ENCODE peak calls at places on chromosomes 7 and 10, in four cellular contexts. H is hepatocyte; S is naive thymus-derived CD4-positive, alpha-beta T cell; U is HCT116. Z is an unnamed sample.
A peak's percentile ranks its signal among the peaks of the same experiment; 100 is the strongest.

GRCh38 chr7:137084607-137085380 is 216.3 kb downstream of the CHRM2 start:
- DNase-seq in H (no peak), S (no peak), U (no peak), Z (no peak)

GRCh38 chr7:28623863-28624262 is 211.5 kb downstream of the CREB5 start:
- DNase-seq in H (no peak), S (no peak), U (peak; percentile 23), Z (no peak)

GRCh38 chr10:8033812-8034665 is 20.4 kb upstream of the GATA3 start:
- DNase-seq in H (no peak), S (peak; percentile 9), U (no peak), Z (no peak)

GRCh38 chr10:124917939-124918830 is 23.7 kb upstream of the ZRANB1 start:
- DNase-seq in H (no peak), S (no peak), U (no peak), Z (no peak)

GRCh38 chr7:116614509-116615285 is 57.3 kb upstream of the MET start:
- DNase-seq in H (no peak), S (no peak), U (no peak), Z (no peak)

GRCh38 chr7:93016085-93016471 is 101.7 kb downstream of the SAMD9 start:
- DNase-seq in H (peak; percentile 25), S (peak; percentile 4), U (no peak), Z (no peak)

GRCh38 chr7:102389810-102390209 is 6.4 kb upstream of the PRKRIP1 start:
- DNase-seq in H (no peak), S (no peak), U (no peak), Z (no peak)

GRCh38 chr7:137990251-137990901 is 11.5 kb downstream of the CREB3L2 start:
- DNase-seq in H (no peak), S (no peak), U (no peak), Z (no peak)

GRCh38 chr10:120738658-120739057 is 112.5 kb upstream of the WDR11 start:
- DNase-seq in H (no peak), S (no peak), U (no peak), Z (no peak)

GRCh38 chr7:120486164-120486563 is 213.2 kb downstream of the KCND2 start:
- DNase-seq in H (no peak), S (no peak), U (no peak), Z (no peak)

GRCh38 chr10:104406715-104407517 is 53.3 kb downstream of the CFAP58 start:
- DNase-seq in H (peak; percentile 46), S (no peak), U (peak; percentile 57), Z (peak; percentile 9)

GRCh38 chr10:33327750-33328149 is 6.7 kb downstream of the NRP1 start:
- DNase-seq in H (no peak), S (no peak), U (no peak), Z (no peak)

GRCh38 chr10:75599875-75600648 is 168.6 kb downstream of the LRMDA start:
- DNase-seq in H (no peak), S (no peak), U (no peak), Z (no peak)

GRCh38 chr10:4129866-4130455 is 345.0 kb upstream of the KLF6 start:
- DNase-seq in H (no peak), S (no peak), U (no peak), Z (no peak)

GRCh38 chr10:4131407-4132215 is 346.6 kb upstream of the KLF6 start:
- DNase-seq in H (peak; percentile 15), S (peak; percentile 31), U (no peak), Z (no peak)

GRCh38 chr10:4134701-4135100 is 349.7 kb upstream of the KLF6 start:
- DNase-seq in H (no peak), S (no peak), U (no peak), Z (no peak)

GRCh38 chr10:4130685-4131084 is 345.7 kb upstream of the KLF6 start:
- DNase-seq in H (no peak), S (peak; percentile 11), U (no peak), Z (no peak)

GRCh38 chr10:4132216-4132556 is 347.2 kb upstream of the KLF6 start:
- DNase-seq in H (no peak), S (no peak), U (no peak), Z (no peak)
- H3K4me3 ChIP-seq in H (no peak overlapping the region), S (peak overlapping the region; percentile 8), U (no peak overlapping the region), Z (no peak overlapping the region)

GRCh38 chr10:2893446-2893845 is 173.9 kb upstream of the PFKP start:
- DNase-seq in H (no peak), S (no peak), U (no peak), Z (no peak)
- H3K4me1 ChIP-seq in H (peaks cover 4% of the 10 kb centered on the region), S (no peaks in the 10 kb centered on the region), U (no peaks in the 10 kb centered on the region), Z (no peaks in the 10 kb centered on the region)

GRCh38 chr7:136049117-136049516 is 72.0 kb upstream of the MTPN start:
- DNase-seq in H (no peak), S (no peak), U (no peak), Z (no peak)

GRCh38 chr7:136050462-136050847 is 73.3 kb upstream of the MTPN start:
- DNase-seq in H (no peak), S (no peak), U (no peak), Z (no peak)

GRCh38 chr7:136053689-136054485 is 76.7 kb upstream of the MTPN start:
- DNase-seq in H (no peak), S (no peak), U (no peak), Z (no peak)

GRCh38 chr7:136046548-136046947 is 69.4 kb upstream of the MTPN start:
- DNase-seq in H (no peak), S (no peak), U (no peak), Z (no peak)

GRCh38 chr7:136049818-136050461 is 72.8 kb upstream of the MTPN start:
- DNase-seq in H (peak; percentile 25), S (no peak), U (no peak), Z (no peak)
- H3K4me3 ChIP-seq in H (no peak overlapping the region), S (no peak overlapping the region), U (no peak overlapping the region), Z (no peak overlapping the region)

DNA sequence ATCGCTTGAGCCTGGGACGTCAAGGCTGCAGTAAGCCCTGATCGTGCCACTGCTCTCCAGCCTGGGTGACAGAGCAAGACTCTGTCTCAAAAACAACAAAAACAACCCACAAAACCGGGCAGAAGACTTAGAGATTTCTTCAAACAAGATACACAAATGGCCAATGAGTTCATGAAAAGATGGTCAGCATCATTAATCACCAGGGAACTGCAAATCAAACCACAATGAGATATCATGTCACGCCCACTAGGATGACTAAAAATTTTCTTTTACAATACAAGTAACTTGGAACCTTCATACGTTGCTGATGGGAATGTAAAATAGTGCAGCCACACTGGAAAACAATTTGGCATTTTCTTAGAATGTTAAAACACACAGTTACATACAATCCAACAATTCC is 77.3 kb upstream of the GRID1 start:
- DNase-seq in H (no peak), S (no peak), U (no peak), Z (no peak)
- H3K4me1 ChIP-seq in H (peaks cover 9% of the 10 kb centered on the region), S (no peaks in the 10 kb centered on the region), U (no peaks in the 10 kb centered on the region), Z (peaks cover 13% of the 10 kb centered on the region)

Z was measured in Caco-2.